ENCODE peak calls at places on chromosomes 16 and 17, in six cellular contexts. D is lower lobe of right lung, I is prostate gland, S is endodermal cell, Y is activated B cell treated with CpG ODN at 0.5 μM for 24 hours, M is GM20000. G is an unnamed sample.

GRCh38 chr17:40530988-40531971 is 29.9 kb upstream of the TNS4 start:
- DNase-seq in D (no peak), I (no peak), S (peak), Y (no peak), M (peak), G (no peak)

GRCh38 chr17:73068322-73069153 is 23.9 kb downstream of the SLC39A11 start:
- DNase-seq in D (no peak), I (no peak), S (no peak), Y (no peak), M (no peak), G (no peak)

GRCh38 chr17:82854226-82854625 is 14.4 kb upstream of the ZNF750 start:
- DNase-seq in D (no peak), I (no peak), S (no peak), Y (no peak), M (no peak), G (no peak)

GRCh38 chr17:80503921-80504320 is 27.5 kb upstream of the NPTX1 start:
- DNase-seq in D (no peak), I (no peak), S (no peak), Y (no peak), M (no peak), G (no peak)

GRCh38 chr17:20127660-20128413 is 118.7 kb downstream of the SPECC1 start:
- DNase-seq in D (no peak), I (no peak), S (no peak), Y (no peak), M (no peak), G (no peak)

GRCh38 chr17:39861235-39861634 is 2.9 kb downstream of the IKZF3 start:
- DNase-seq in D (no peak), I (no peak), S (no peak), Y (no peak), M (no peak), G (no peak)

GRCh38 chr17:48392836-48393235 is 37.2 kb downstream of the SKAP1 start:
- DNase-seq in D (no peak), I (no peak), S (no peak), Y (no peak), M (no peak), G (no peak)

GRCh38 chr17:59620518-59621259 is 994 bp downstream of the CLTC start:
- DNase-seq in D (peak), I (peak), S (peak), Y (no peak), M (peak), G (no peak)

GRCh38 chr16:84194470-84195200 is 3.7 kb downstream of the ADAD2 start:
- DNase-seq in D (no peak), I (no peak), S (no peak), Y (no peak), M (no peak), G (peak)

GRCh38 chr17:80688994-80689635 is 144.5 kb downstream of the RPTOR start:
- DNase-seq in D (no peak), I (no peak), S (no peak), Y (no peak), M (no peak), G (no peak)

GRCh38 chr17:48175692-48176450 is 68.3 kb downstream of the SNX11 start:
- DNase-seq in D (no peak), I (no peak), S (no peak), Y (no peak), M (no peak), G (no peak)

GRCh38 chr16:11248133-11248532 is 7.9 kb downstream of the SOCS1 start:
- DNase-seq in D (no peak), I (no peak), S (no peak), Y (no peak), M (no peak), G (no peak)

GRCh38 chr16:66030036-66030435 is 336.5 kb upstream of the CDH5 start:
- DNase-seq in D (no peak), I (no peak), S (peak), Y (no peak), M (no peak), G (no peak)

GRCh38 chr16:17359778-17360177 is 111.0 kb downstream of the XYLT1 start:
- DNase-seq in D (no peak), I (no peak), S (no peak), Y (no peak), M (no peak), G (no peak)

GRCh38 chr17:18008496-18009268 is 30.3 kb downstream of the ATPAF2 start:
- DNase-seq in D (no peak), I (no peak), S (no peak), Y (no peak), M (no peak), G (no peak)

GRCh38 chr17:50064253-50064991 is 8.5 kb downstream of the ITGA3 start:
- DNase-seq in D (peak), I (peak), S (peak), Y (no peak), M (no peak), G (no peak)

GRCh38 chr16:87740909-87741424 is 24.8 kb downstream of the KLHDC4 start:
- DNase-seq in D (no peak), I (no peak), S (no peak), Y (no peak), M (no peak), G (no peak)

GRCh38 chr17:69501591-69502468 is 87.3 kb downstream of the MAP2K6 start:
- DNase-seq in D (no peak), I (peak), S (peak), Y (no peak), M (no peak), G (no peak)

GRCh38 chr17:43573579-43574321 is 27.6 kb upstream of the ETV4 start:
- DNase-seq in D (no peak), I (no peak), S (no peak), Y (no peak), M (no peak), G (no peak)

GRCh38 chr16:89325861-89326471 is 108.5 kb downstream of the ZNF778 start:
- DNase-seq in D (peak), I (no peak), S (no peak), Y (no peak), M (peak), G (peak)

GRCh38 chr16:25012525-25012991 is 2.6 kb downstream of the ARHGAP17 start:
- DNase-seq in D (no peak), I (no peak), S (no peak), Y (no peak), M (no peak), G (no peak)

GRCh38 chr17:82592289-82592683 is 56.0 kb downstream of the WDR45B start:
- DNase-seq in D (peak), I (peak), S (no peak), Y (no peak), M (no peak), G (peak)

GRCh38 chr16:54630284-54630967 is 300.2 kb upstream of the IRX5 start:
- DNase-seq in D (no peak), I (no peak), S (no peak), Y (no peak), M (no peak), G (no peak)

GRCh38 chr16:82633964-82634600 is 7.3 kb downstream of the CDH13 start:
- DNase-seq in D (no peak), I (peak), S (peak), Y (no peak), M (no peak), G (peak)

GRCh38 chr17:10549108-10549842 is at the start of gene MYH2:
- DNase-seq in D (no peak), I (no peak), S (peak), Y (no peak), M (no peak), G (no peak)

GRCh38 chr16:4570688-4571321 is 14.7 kb downstream of the C16orf96 start:
- DNase-seq in D (no peak), I (no peak), S (peak), Y (no peak), M (no peak), G (no peak)

GRCh38 chr17:80785477-80786178 is 206.0 kb upstream of the CHMP6 start:
- DNase-seq in D (peak), I (no peak), S (peak), Y (no peak), M (no peak), G (no peak)

GRCh38 chr17:38326996-38327792 is 16.6 kb downstream of the GPR179 start:
- DNase-seq in D (no peak), I (no peak), S (peak), Y (no peak), M (no peak), G (no peak)

GRCh38 chr16:86337138-86337537 is 173.2 kb upstream of the FOXF1 start:
- DNase-seq in D (no peak), I (no peak), S (peak), Y (no peak), M (no peak), G (no peak)

GRCh38 chr17:65185060-65185459 is 47.9 kb downstream of the RGS9 start:
- DNase-seq in D (no peak), I (no peak), S (no peak), Y (no peak), M (no peak), G (no peak)

GRCh38 chr16:7013990-7014389 is 318.7 kb upstream of the RBFOX1 start:
- DNase-seq in D (no peak), I (no peak), S (no peak), Y (no peak), M (no peak), G (no peak)

GRCh38 chr16:47888142-47888541 is 267.7 kb downstream of the ABCC12 start:
- DNase-seq in D (no peak), I (no peak), S (peak), Y (no peak), M (no peak), G (peak)

GRCh38 chr17:79045830-79046500 is 22.0 kb downstream of the C1QTNF1 start:
- DNase-seq in D (peak), I (peak), S (peak), Y (peak), M (peak), G (peak)

GRCh38 chr16:4535627-4536108 is 2.9 kb downstream of the CDIP1 start:
- DNase-seq in D (no peak), I (no peak), S (no peak), Y (no peak), M (no peak), G (no peak)

GRCh38 chr17:41322264-41322902 is 6.9 kb upstream of the KRTAP17-1 start:
- DNase-seq in D (no peak), I (peak), S (peak), Y (no peak), M (peak), G (no peak)

GRCh38 chr16:24645739-24646645 is 83.5 kb upstream of the TNRC6A start:
- DNase-seq in D (no peak), I (no peak), S (no peak), Y (no peak), M (no peak), G (no peak)

GRCh38 chr17:74182041-74182783 is 21.3 kb upstream of the RPL38 start:
- DNase-seq in D (peak), I (no peak), S (peak), Y (no peak), M (no peak), G (no peak)

GRCh38 chr17:79874329-79874981 is 35.2 kb upstream of the CBX4 start:
- DNase-seq in D (no peak), I (no peak), S (peak), Y (no peak), M (peak), G (no peak)

GRCh38 chr17:15963670-15964110 is 18.8 kb downstream of the ADORA2B start:
- DNase-seq in D (no peak), I (no peak), S (no peak), Y (no peak), M (no peak), G (no peak)

DNA sequence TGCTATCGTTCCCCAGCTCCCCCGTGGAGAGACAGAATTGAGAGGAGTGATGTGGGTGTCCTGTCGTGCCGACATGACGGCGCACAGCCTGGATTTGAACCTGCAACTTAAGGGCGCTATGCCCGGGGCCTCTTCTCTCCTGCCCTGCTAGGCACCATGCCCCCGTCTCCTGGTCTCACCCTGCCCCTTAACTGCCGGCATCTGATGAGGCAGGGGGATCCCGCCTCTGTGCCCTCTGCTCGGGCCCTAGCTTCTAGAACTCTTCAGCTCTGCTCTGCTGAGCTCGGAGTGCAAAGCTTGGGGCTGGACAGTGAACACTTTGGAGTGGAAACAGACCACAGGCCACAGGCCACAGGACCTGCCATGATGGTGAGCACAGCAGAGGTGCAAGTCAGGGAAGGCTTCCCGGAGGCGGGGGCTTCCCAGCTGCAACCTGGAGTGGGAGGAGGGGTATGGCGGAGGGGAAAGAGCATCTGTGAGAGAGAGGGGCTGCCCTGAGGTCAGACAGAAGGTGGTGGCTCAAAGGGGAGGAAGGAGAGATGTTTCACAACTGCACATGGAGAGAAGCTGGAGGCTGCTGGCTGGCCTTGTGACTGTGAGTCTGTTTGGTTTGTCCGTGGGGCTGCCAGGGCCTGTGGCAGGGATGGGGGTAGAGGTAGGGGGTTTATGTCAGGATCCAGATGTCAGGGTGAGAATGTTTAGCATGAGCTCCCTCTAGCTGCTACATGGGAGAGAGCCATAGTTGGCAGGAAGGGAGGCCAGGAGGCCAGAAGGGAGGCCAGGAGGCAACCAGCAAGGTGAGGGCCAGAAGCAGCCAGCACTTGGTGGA is 107.8 kb downstream of the CRLF3 start:
- DNase-seq in D (peak), I (no peak), S (peak), Y (no peak), M (no peak), G (no peak)
- TF ChIP-seq CTCF in D (no peak), I (no peak), S (peak), Y (no peak), M (peak), G (no peak)

DNA sequence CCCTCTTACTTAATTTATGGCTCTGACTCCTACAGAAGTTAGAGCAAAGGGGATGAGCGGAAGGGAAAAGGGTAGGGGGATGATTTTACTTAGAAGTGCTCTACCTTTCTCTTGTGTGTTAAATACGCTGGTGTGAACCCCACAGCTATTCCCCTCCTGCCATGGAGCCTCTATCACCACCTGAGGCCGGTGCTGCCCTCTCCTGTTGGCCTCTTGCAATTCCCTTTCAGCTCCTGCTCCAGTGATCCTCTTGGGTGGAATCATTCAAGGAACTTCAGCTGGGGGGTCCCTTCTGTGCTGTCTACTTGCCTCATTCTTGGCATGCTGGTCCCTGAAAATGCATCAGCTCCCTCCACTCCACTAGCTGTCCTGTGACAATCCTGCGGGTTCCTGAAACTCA is 41.8 kb upstream of the CDH8 start:
- DNase-seq in D (no peak), I (no peak), S (peak), Y (no peak), M (peak), G (no peak)
- TF ChIP-seq CTCF in D (peak), I (no peak), S (peak), Y (no peak), M (no peak), G (no peak)

GRCh38 chr17:2786176-2786881 is 9.9 kb upstream of the RAP1GAP2 start:
- DNase-seq in D (peak), I (peak), S (peak), Y (peak), M (peak), G (peak)
- TF ChIP-seq CTCF in D (peak), I (peak), S (peak), Y (peak), M (peak), G (peak)

DNA sequence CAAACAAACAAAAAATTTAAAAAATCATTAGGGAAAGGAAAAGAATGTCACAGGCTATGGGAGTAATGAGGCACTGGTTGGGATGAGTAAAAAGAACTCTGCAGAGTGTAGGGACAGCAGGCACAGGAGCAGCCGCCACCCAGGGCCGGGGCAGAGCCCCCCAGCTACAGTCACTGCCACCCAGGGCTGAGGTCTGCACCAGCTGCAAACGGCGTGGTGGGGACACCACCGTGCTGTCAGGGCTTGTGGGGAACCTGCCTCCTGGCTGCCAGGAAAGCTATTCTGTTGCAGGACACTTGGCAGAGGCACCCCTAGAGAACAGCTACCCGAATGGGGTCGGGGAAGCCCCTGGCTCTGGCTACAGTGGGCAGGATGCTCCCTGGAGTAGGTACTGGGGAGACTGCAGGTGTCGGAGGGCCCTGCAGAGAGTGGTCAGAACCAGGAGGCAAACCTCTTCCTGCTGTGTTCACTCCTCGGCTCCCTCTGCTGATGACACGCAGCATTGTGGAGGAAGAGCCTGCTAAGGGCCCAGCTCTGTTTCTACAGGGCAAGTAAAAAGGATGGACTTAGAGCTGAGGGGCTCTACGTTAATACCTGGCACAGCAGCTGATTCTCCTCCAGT is 32.3 kb upstream of the CAPN15 start:
- DNase-seq in D (no peak), I (no peak), S (peak), Y (no peak), M (peak), G (no peak)
- TF ChIP-seq CTCF in D (peak), I (peak), S (peak), Y (no peak), M (no peak), G (no peak)